ENCODE peak calls at places on chromosomes 6 and 20, in eight cellular contexts. X is kidney tubule cell; Y is CD4-positive, alpha-beta memory T cell; D is GM19239; T is EL; E is cardiac fibroblast; L is neural progenitor cell; K is H7. Q is an unnamed sample.

GRCh38 chr20:2846698-2847097 is 6.2 kb downstream of the VPS16 start:
- DNase-seq in E (no peak), T (no peak), D (no peak), L (no peak), Y (no peak), K (no peak), X (no peak), Q (no peak)

GRCh38 chr6:119200774-119201173 is 122.3 kb upstream of the FAM184A start:
- DNase-seq in E (no peak), X (peak), T (no peak), Y (no peak), L (no peak), K (no peak), D (no peak), Q (no peak)

GRCh38 chr6:16750566-16750965 is 10.7 kb downstream of the ATXN1 start:
- DNase-seq in D (no peak), K (no peak), E (no peak), T (no peak), L (no peak), Y (no peak), X (no peak), Q (no peak)

GRCh38 chr20:48102076-48102787 is 317.0 kb upstream of the SULF2 start:
- DNase-seq in L (no peak), T (no peak), X (no peak), E (no peak), Y (no peak), K (no peak), D (no peak), Q (no peak)

GRCh38 chr20:34175072-34175471 is 63.0 kb upstream of the EIF2S2 start:
- DNase-seq in K (no peak), X (no peak), T (no peak), Y (no peak), L (no peak), D (no peak), E (no peak), Q (no peak)

GRCh38 chr20:47727170-47727880 is 58.0 kb downstream of the SULF2 start:
- DNase-seq in Y (peak), T (no peak), X (no peak), E (no peak), L (no peak), K (no peak), D (peak), Q (peak)

GRCh38 chr20:52972965-52973819 is 1.0 kb downstream of the TSHZ2 start:
- DNase-seq in X (no peak), L (peak), D (no peak), Y (peak), K (peak), T (no peak), E (no peak), Q (no peak)

GRCh38 chr20:45993197-45993951 is 15.3 kb upstream of the MMP9 start:
- DNase-seq in X (peak), Y (no peak), K (no peak), E (peak), L (no peak), T (peak), D (no peak), Q (no peak)

GRCh38 chr6:33343953-33344611 is 26.5 kb upstream of the ZBTB22 start:
- DNase-seq in D (peak), T (no peak), K (no peak), L (no peak), Y (peak), X (no peak), E (no peak), Q (no peak)

GRCh38 chr6:134784336-134784735 is 165.6 kb downstream of the ALDH8A1 start:
- DNase-seq in X (no peak), Y (no peak), T (no peak), K (no peak), L (no peak), D (no peak), E (no peak), Q (no peak)

Q was measured in GM12891.